ENCODE peak calls at places on chromosomes 2 and 18, in four cellular contexts. S is NCI-H748 treated with DMSO at 0.1 percent for 48 hours, D is GM06990, V is AG10803. R is an unnamed sample.

GRCh38 chr2:240519396-240520142 is 38.2 kb downstream of the ANKMY1 start:
- DNase-seq in S (no peak), V (peak; percentile 46), D (no peak), R (no peak)

GRCh38 chr2:71453404-71454220 is at the start of gene DYSF:
- DNase-seq in S (peak; percentile 14), V (peak; percentile 21), D (no peak), R (no peak)

GRCh38 chr18:54558609-54559585 is 32.1 kb upstream of the DYNAP start:
- DNase-seq in S (no peak), D (peak; percentile 4), V (peak; percentile 10), R (no peak)

GRCh38 chr2:39091535-39091934 is 29.3 kb downstream of the SOS1 start:
- DNase-seq in S (no peak), D (no peak), V (no peak), R (no peak)

GRCh38 chr2:159285929-159286708 is at the start of gene WDSUB1:
- DNase-seq in D (peak; percentile 50), V (peak; percentile 56), S (peak; percentile 61), R (peak; percentile 44)

GRCh38 chr2:12330916-12331315 is 385.8 kb upstream of the TRIB2 start:
- DNase-seq in V (peak; percentile 48), S (no peak), D (no peak), R (peak; percentile 68)

GRCh38 chr2:236352761-236353593 is 88.8 kb upstream of the ASB18 start:
- DNase-seq in D (no peak), S (peak; percentile 30), V (peak; percentile 28), R (no peak)

GRCh38 chr2:213119061-213119809 is 32.2 kb downstream of the IKZF2 start:
- DNase-seq in V (peak; percentile 62), D (peak; percentile 43), S (no peak), R (no peak)

GRCh38 chr2:17815466-17816184 is 635 bp upstream of the MSGN1 start:
- DNase-seq in D (peak; percentile 59), V (no peak), S (no peak), R (no peak)

GRCh38 chr2:20633794-20634259 is 17.1 kb downstream of the HS1BP3 start:
- DNase-seq in V (no peak), D (peak; percentile 54), S (peak; percentile 14), R (no peak)

GRCh38 chr2:112020561-112020960 is 34.5 kb upstream of the TMEM87B start:
- DNase-seq in V (no peak), S (no peak), D (no peak), R (no peak)